ENCODE peak calls at places on chromosomes 3 and 15, in six cellular contexts. M, O, H, Q, U and P are unnamed samples.
A peak's percentile ranks its signal among the peaks of the same experiment; 100 is the strongest.

GRCh38 chr3:195878424-195879274 is 29.7 kb downstream of the TNK2 start:
- DNase-seq in O (no peak), U (no peak), H (no peak), M (no peak), Q (no peak), P (no peak)

GRCh38 chr15:78637776-78638435 is 3.1 kb downstream of the CHRNB4 start:
- DNase-seq in H (no peak), U (no peak), O (no peak), Q (no peak), M (no peak), P (no peak)

GRCh38 chr15:57327985-57328471 is 48.3 kb upstream of the CGNL1 start:
- DNase-seq in H (no peak), Q (no peak), U (no peak), M (no peak), O (no peak), P (no peak)

GRCh38 chr15:44729394-44729913 is 6.9 kb upstream of the TRIM69 start:
- DNase-seq in O (no peak), U (no peak), Q (peak; percentile 50), M (peak; percentile 63), H (no peak), P (no peak)

GRCh38 chr3:186870421-186871201 is 28.1 kb downstream of the ADIPOQ start:
- DNase-seq in M (no peak), O (no peak), H (peak; percentile 74), U (no peak), Q (no peak), P (no peak)

GRCh38 chr15:59685737-59686297 is 3.3 kb downstream of the BNIP2 start:
- DNase-seq in M (no peak), O (no peak), H (peak; percentile 90), Q (no peak), U (no peak), P (no peak)

GRCh38 chr15:71097890-71098289 is 17.4 kb upstream of the THSD4 start:
- DNase-seq in O (no peak), Q (no peak), H (no peak), M (no peak), U (no peak), P (no peak)

GRCh38 chr3:141680620-141681389 is 57.3 kb upstream of the RNF7 start:
- DNase-seq in M (no peak), Q (no peak), U (no peak), O (no peak), H (peak; percentile 88), P (peak; percentile 78)

GRCh38 chr3:14465425-14465824 is 63.0 kb downstream of the SLC6A6 start:
- DNase-seq in H (no peak), Q (no peak), M (no peak), U (no peak), O (no peak), P (no peak)

GRCh38 chr3:44992555-44993470 is 16.8 kb downstream of the EXOSC7 start:
- DNase-seq in U (peak; percentile 43), M (no peak), O (peak; percentile 47), H (no peak), Q (no peak), P (peak; percentile 13)

GRCh38 chr15:89587955-89588354 is 12.7 kb downstream of the TICRR start:
- DNase-seq in M (no peak), H (peak; percentile 15), U (no peak), Q (no peak), O (no peak), P (no peak)

GRCh38 chr3:160851629-160852210 is 95.7 kb downstream of the PPM1L start:
- DNase-seq in H (peak; percentile 4), Q (no peak), U (no peak), M (no peak), O (no peak), P (no peak)

GRCh38 chr3:122074621-122075265 is 19.6 kb downstream of the CD86 start:
- DNase-seq in U (no peak), H (no peak), O (no peak), Q (no peak), M (peak; percentile 34), P (no peak)

GRCh38 chr15:68252925-68253534 is 23.5 kb upstream of the CLN6 start:
- DNase-seq in Q (peak; percentile 37), U (peak; percentile 38), O (peak; percentile 83), H (peak; percentile 80), M (peak; percentile 35), P (peak; percentile 59)

GRCh38 chr3:69690-70089 is 126.9 kb upstream of the CHL1 start:
- DNase-seq in M (no peak), Q (no peak), O (no peak), H (no peak), U (no peak), P (no peak)

GRCh38 chr3:188975612-188976314 is 196.0 kb upstream of the TPRG1 start:
- DNase-seq in M (no peak), Q (no peak), U (no peak), H (no peak), O (peak; percentile 28), P (no peak)

GRCh38 chr3:151504606-151505005 is 43.7 kb upstream of the IGSF10 start:
- DNase-seq in O (no peak), M (no peak), U (no peak), H (no peak), Q (no peak), P (no peak)

GRCh38 chr3:87900061-87900460 is 158.7 kb downstream of the CGGBP1 start:
- DNase-seq in Q (no peak), U (no peak), O (peak; percentile 6), H (peak; percentile 8), M (no peak), P (no peak)

GRCh38 chr3:10836676-10837075 is 20.6 kb downstream of the SLC6A11 start:
- DNase-seq in Q (no peak), H (no peak), U (no peak), O (no peak), M (no peak), P (no peak)

GRCh38 chr3:129428382-129429079 is at the start of gene EFCAB12:
- DNase-seq in U (peak; percentile 94), M (peak; percentile 96), H (peak; percentile 97), O (peak; percentile 96), Q (peak; percentile 97), P (peak; percentile 99)

GRCh38 chr3:72728958-72729467 is 119.2 kb downstream of the SHQ1 start:
- DNase-seq in Q (no peak), M (no peak), U (no peak), O (no peak), H (no peak), P (peak; percentile 14)

GRCh38 chr3:123272547-123272946 is 70.8 kb downstream of the SEC22A start:
- DNase-seq in M (no peak), U (no peak), O (no peak), Q (no peak), H (no peak), P (no peak)

GRCh38 chr15:77075528-77075927 is 4.6 kb upstream of the TSPAN3 start:
- DNase-seq in O (no peak), H (no peak), U (no peak), M (no peak), Q (peak; percentile 50), P (peak; percentile 66)

GRCh38 chr3:69777582-69777967 is 38.3 kb downstream of the MITF start:
- DNase-seq in U (no peak), O (no peak), Q (no peak), H (no peak), M (no peak), P (no peak)

GRCh38 chr3:10764314-10765051 is 51.5 kb upstream of the SLC6A11 start:
- DNase-seq in H (no peak), U (peak; percentile 19), M (no peak), Q (no peak), O (no peak), P (no peak)

GRCh38 chr15:52857937-52858336 is 67.8 kb upstream of the ONECUT1 start:
- DNase-seq in M (no peak), Q (no peak), H (no peak), U (no peak), O (no peak), P (no peak)

GRCh38 chr3:11933529-11933928 is 70.7 kb upstream of the SYN2 start:
- DNase-seq in Q (no peak), U (no peak), M (no peak), H (no peak), O (no peak), P (no peak)

GRCh38 chr15:59298255-59298856 is 74.3 kb downstream of the MYO1E start:
- DNase-seq in U (no peak), M (no peak), Q (no peak), O (no peak), H (no peak), P (peak; percentile 81)

GRCh38 chr15:71651750-71652186 is 158.6 kb upstream of the NR2E3 start:
- DNase-seq in O (peak; percentile 65), Q (peak; percentile 50), U (peak; percentile 37), M (peak; percentile 14), H (peak; percentile 64), P (peak; percentile 44)

GRCh38 chr3:64351713-64352595 is 126.7 kb upstream of the PRICKLE2 start:
- DNase-seq in U (no peak), O (no peak), M (no peak), Q (peak; percentile 46), H (peak; percentile 18), P (no peak)

GRCh38 chr3:124272611-124273151 is 280.8 kb upstream of the ROPN1 start:
- DNase-seq in H (peak; percentile 41), U (no peak), Q (no peak), M (no peak), O (no peak), P (no peak)

DNA sequence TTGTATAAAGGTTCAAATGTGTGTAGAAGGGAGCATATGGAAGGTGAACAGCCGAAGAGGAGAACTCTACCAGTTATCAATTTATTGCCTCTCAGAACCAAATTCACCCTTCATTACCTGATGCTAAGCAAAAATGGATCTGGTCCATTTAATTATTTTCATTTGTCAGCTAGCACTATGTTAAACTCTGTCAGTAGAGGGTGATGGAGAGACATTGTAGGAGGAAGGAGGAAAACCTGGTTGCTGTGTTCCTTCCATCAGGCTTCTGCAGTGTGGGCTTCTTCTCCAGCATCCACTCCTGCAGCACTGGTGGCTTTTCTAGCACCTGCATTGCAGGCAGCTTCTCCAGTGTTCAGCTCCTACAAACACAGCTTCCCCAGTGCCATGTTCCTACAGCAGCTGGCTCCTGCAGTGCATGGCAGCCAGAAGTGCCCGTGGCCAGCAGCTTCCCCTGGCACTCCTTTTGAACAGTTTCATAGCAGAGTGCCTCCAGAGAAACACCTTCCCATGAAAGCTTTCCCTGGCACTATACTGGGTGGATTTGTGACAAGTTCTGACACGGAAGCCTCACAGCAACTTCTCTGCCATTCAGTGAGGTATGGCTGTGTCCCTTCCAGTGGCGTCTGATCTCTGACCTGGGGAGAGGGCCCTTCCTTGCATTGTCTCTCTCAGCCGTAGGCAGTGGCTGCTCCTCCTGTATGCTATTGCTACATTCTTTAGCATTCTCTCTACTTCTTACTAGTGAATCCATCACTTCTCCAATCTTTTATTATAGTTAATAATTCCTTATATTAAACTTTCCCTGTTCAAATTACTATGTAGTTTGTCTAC is 14.6 kb upstream of the IL17RD start:
- DNase-seq in M (no peak), H (peak; percentile 30), U (no peak), Q (no peak), O (peak; percentile 34), P (no peak)
- TF ChIP-seq CTCF in M (no peak), H (peak; percentile 30), U (no peak), Q (no peak), O (peak; percentile 46), P (no peak)

GRCh38 chr3:179768080-179768479 is 115.2 kb downstream of the USP13 start:
- DNase-seq in Q (no peak), M (peak; percentile 13), H (peak; percentile 43), O (peak; percentile 64), U (peak; percentile 63), P (peak; percentile 53)
- TF ChIP-seq CTCF in Q (no peak), M (peak; percentile 30), H (peak; percentile 38), O (peak; percentile 55), U (no peak), P (peak; percentile 48)

GRCh38 chr3:51975857-51976549 is 1.1 kb downstream of the ABHD14A start:
- DNase-seq in Q (peak; percentile 62), H (peak; percentile 65), M (peak; percentile 75), O (peak; percentile 87), U (peak; percentile 64), P (no peak)
- TF ChIP-seq CTCF in Q (no peak), H (peak; percentile 36), M (no peak), O (peak; percentile 20), U (no peak), P (no peak)

GRCh38 chr3:2595486-2595885 is 496.8 kb downstream of the CNTN4 start:
- DNase-seq in U (no peak), O (no peak), H (no peak), M (no peak), Q (no peak), P (no peak)
- TF ChIP-seq CTCF in U (no peak), O (no peak), H (no peak), M (no peak), Q (no peak), P (no peak)